ENCODE peak calls at places on chromosomes 16 and 17, in seven cellular contexts. One of them, this sample, is unnamed.

GRCh38 chr16:89911375-89911774 is 7.3 kb upstream of the MC1R start:
- DNase-seq in HepG2: no peak
- DNase-seq in H1: no peak
- DNase-seq in SK-N-SH: no peak
- DNase-seq in A549: no peak
- DNase-seq in K562: no peak
- DNase-seq in GM12878: no peak
- DNase-seq in this sample: no peak

GRCh38 chr16:56847173-56847948 is 17.6 kb upstream of the SLC12A3 start:
- DNase-seq in A549: no peak
- DNase-seq in GM12878: no peak
- DNase-seq in HepG2: no peak
- DNase-seq in H1: no peak
- DNase-seq in K562: no peak
- DNase-seq in SK-N-SH: no peak
- DNase-seq in this sample: no peak

GRCh38 chr17:76124582-76125390 is 16.3 kb downstream of the FOXJ1 start:
- DNase-seq in K562: peak; percentile 77
- DNase-seq in H1: peak; percentile 75
- DNase-seq in HepG2: no peak
- DNase-seq in GM12878: no peak
- DNase-seq in A549: peak; percentile 76
- DNase-seq in SK-N-SH: peak; percentile 52
- DNase-seq in this sample: no peak

GRCh38 chr17:8954339-8954738 is 11.2 kb downstream of the PIK3R5 start:
- DNase-seq in SK-N-SH: no peak
- DNase-seq in A549: no peak
- DNase-seq in HepG2: no peak
- DNase-seq in K562: no peak
- DNase-seq in H1: no peak
- DNase-seq in GM12878: no peak
- DNase-seq in this sample: no peak

GRCh38 chr17:39028690-39029089 is 61.5 kb upstream of the FBXO47 start:
- DNase-seq in SK-N-SH: no peak
- DNase-seq in HepG2: no peak
- DNase-seq in H1: no peak
- DNase-seq in K562: no peak
- DNase-seq in GM12878: no peak
- DNase-seq in A549: no peak
- DNase-seq in this sample: no peak

GRCh38 chr16:19307587-19308241 is 22.2 kb downstream of the CLEC19A start:
- DNase-seq in HepG2: peak; percentile 33
- DNase-seq in SK-N-SH: no peak
- DNase-seq in H1: peak; percentile 84
- DNase-seq in K562: peak; percentile 36
- DNase-seq in GM12878: no peak
- DNase-seq in A549: no peak
- DNase-seq in this sample: no peak

GRCh38 chr16:8733849-8734540 is 59.6 kb downstream of the ABAT start:
- DNase-seq in GM12878: no peak
- DNase-seq in SK-N-SH: no peak
- DNase-seq in HepG2: no peak
- DNase-seq in H1: no peak
- DNase-seq in A549: no peak
- DNase-seq in K562: no peak
- DNase-seq in this sample: no peak

GRCh38 chr17:47776330-47777197 is 43.5 kb downstream of the TBX21 start:
- DNase-seq in GM12878: no peak
- DNase-seq in H1: no peak
- DNase-seq in HepG2: peak; percentile 47
- DNase-seq in K562: peak; percentile 66
- DNase-seq in A549: peak; percentile 78
- DNase-seq in SK-N-SH: peak; percentile 81
- DNase-seq in this sample: peak; percentile 42

GRCh38 chr16:20074089-20074956 is 633 bp upstream of the GPR139 start:
- DNase-seq in HepG2: no peak
- DNase-seq in K562: no peak
- DNase-seq in GM12878: no peak
- DNase-seq in H1: no peak
- DNase-seq in SK-N-SH: peak; percentile 27
- DNase-seq in A549: no peak
- DNase-seq in this sample: no peak

GRCh38 chr17:56594528-56595418 is 1.3 kb downstream of the NOG start:
- DNase-seq in K562: no peak
- DNase-seq in HepG2: no peak
- DNase-seq in SK-N-SH: no peak
- DNase-seq in GM12878: no peak
- DNase-seq in A549: peak; percentile 42
- DNase-seq in H1: peak; percentile 74
- DNase-seq in this sample: peak; percentile 10

GRCh38 chr17:29369831-29370735 is 20.1 kb upstream of the TAOK1 start:
- DNase-seq in K562: peak; percentile 63
- DNase-seq in HepG2: peak; percentile 65
- DNase-seq in A549: peak; percentile 93
- DNase-seq in SK-N-SH: peak; percentile 70
- DNase-seq in GM12878: peak; percentile 50
- DNase-seq in H1: peak; percentile 78
- DNase-seq in this sample: peak; percentile 85

GRCh38 chr16:3748307-3748706 is 31.0 kb upstream of the TRAP1 start:
- DNase-seq in K562: no peak
- DNase-seq in HepG2: no peak
- DNase-seq in GM12878: no peak
- DNase-seq in H1: no peak
- DNase-seq in A549: no peak
- DNase-seq in SK-N-SH: no peak
- DNase-seq in this sample: no peak

GRCh38 chr17:9991351-9991750 is 86.3 kb upstream of the RCVRN start:
- DNase-seq in K562: no peak
- DNase-seq in A549: no peak
- DNase-seq in H1: no peak
- DNase-seq in HepG2: no peak
- DNase-seq in SK-N-SH: no peak
- DNase-seq in GM12878: no peak
- DNase-seq in this sample: no peak

GRCh38 chr16:11581677-11582076 is 5.0 kb downstream of the LITAF start:
- DNase-seq in GM12878: no peak
- DNase-seq in HepG2: no peak
- DNase-seq in SK-N-SH: no peak
- DNase-seq in A549: no peak
- DNase-seq in H1: no peak
- DNase-seq in K562: no peak
- DNase-seq in this sample: no peak

GRCh38 chr17:29954405-29954804 is 13.0 kb downstream of the EFCAB5 start:
- DNase-seq in SK-N-SH: no peak
- DNase-seq in HepG2: no peak
- DNase-seq in H1: no peak
- DNase-seq in GM12878: no peak
- DNase-seq in K562: no peak
- DNase-seq in A549: no peak
- DNase-seq in this sample: no peak

GRCh38 chr17:75010683-75011406 is 1.6 kb upstream of the MRPL58 start:
- DNase-seq in K562: peak; percentile 23
- DNase-seq in HepG2: peak; percentile 68
- DNase-seq in SK-N-SH: peak; percentile 91
- DNase-seq in A549: no peak
- DNase-seq in GM12878: no peak
- DNase-seq in H1: no peak
- DNase-seq in this sample: peak; percentile 55

GRCh38 chr16:82589407-82589806 is 37.4 kb upstream of the CDH13 start:
- DNase-seq in GM12878: no peak
- DNase-seq in K562: no peak
- DNase-seq in H1: no peak
- DNase-seq in HepG2: no peak
- DNase-seq in SK-N-SH: no peak
- DNase-seq in A549: no peak
- DNase-seq in this sample: no peak

GRCh38 chr16:22282254-22282892 is 14.8 kb upstream of the POLR3E start:
- DNase-seq in A549: no peak
- DNase-seq in GM12878: no peak
- DNase-seq in K562: peak; percentile 77
- DNase-seq in HepG2: no peak
- DNase-seq in SK-N-SH: no peak
- DNase-seq in H1: no peak
- DNase-seq in this sample: no peak

GRCh38 chr16:22284637-22285515 is 12.3 kb upstream of the POLR3E start:
- DNase-seq in A549: no peak
- DNase-seq in H1: no peak
- DNase-seq in HepG2: no peak
- DNase-seq in K562: no peak
- DNase-seq in GM12878: no peak
- DNase-seq in SK-N-SH: no peak
- DNase-seq in this sample: peak; percentile 58
- H3K4me2 ChIP-seq in A549: no peak overlapping the region
- H3K4me2 ChIP-seq in H1: no peak overlapping the region
- H3K4me2 ChIP-seq in HepG2: no peak overlapping the region
- H3K4me2 ChIP-seq in K562: no peak overlapping the region
- H3K4me2 ChIP-seq in GM12878: no peak overlapping the region
- H3K4me2 ChIP-seq in SK-N-SH: no peak overlapping the region
- H3K4me2 ChIP-seq in this sample: no peak overlapping the region

DNA sequence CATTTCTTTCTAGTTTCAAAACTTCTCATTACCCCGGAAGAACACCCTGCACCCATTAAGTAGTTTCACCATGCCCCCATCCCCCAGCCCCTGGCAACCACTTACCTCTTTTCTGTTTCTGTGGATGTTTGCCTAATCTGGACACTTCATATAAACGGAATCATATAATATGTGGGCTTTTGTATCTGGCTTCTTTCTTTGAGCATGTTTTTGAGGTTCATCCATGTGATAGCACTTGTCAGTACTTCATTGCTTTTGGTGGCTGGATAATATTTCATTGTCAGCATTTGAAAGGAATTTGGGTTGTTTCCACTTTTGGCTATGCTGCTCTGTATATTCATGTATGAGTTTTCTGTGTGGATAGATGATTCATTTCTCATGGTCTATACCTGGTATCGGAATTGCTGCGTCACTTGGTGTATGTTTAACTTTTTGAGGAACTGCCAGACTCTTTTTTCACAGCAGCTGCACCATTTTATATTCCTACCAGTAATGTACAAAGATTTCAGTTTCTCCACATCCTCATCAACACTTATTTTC is 30.0 kb upstream of the SLC5A10 start:
- DNase-seq in A549: peak; percentile 96
- DNase-seq in K562: no peak
- DNase-seq in H1: no peak
- DNase-seq in GM12878: peak; percentile 90
- DNase-seq in SK-N-SH: no peak
- DNase-seq in HepG2: no peak
- DNase-seq in this sample: peak; percentile 68
- TF ChIP-seq RFX5 in A549: no peak
- TF ChIP-seq RFX5 in K562: no peak
- TF ChIP-seq RFX5 in H1: no peak
- TF ChIP-seq RFX5 in GM12878: no peak
- TF ChIP-seq RFX5 in SK-N-SH: no peak
- TF ChIP-seq RFX5 in HepG2: no peak
- TF ChIP-seq RFX5 in this sample: no peak

DNA sequence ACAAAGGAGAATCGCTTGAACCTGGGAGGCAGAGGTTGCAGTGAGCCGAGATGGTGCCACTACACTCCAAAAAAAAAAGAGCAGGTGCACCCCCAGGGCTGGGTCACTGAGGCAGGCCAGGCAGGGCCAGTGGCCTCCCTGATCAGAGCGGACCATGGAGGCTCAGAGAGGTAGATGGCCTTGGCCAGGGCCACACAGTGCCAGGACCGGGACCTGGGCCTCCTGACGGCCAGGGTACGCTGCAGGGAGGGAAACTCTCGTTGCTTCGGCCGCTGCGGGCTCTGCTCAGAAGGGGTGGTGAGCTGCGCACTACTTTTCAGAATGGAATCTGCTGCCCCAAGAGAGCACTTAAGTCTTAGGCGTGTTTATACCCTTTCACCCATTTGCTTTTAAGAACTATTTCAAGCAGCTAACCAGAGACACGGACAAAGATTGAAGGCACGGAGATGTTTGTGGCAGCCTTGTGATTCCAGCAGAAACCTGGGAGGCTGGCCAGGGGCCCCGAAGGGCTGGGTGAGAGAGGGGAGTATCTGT is 17.1 kb downstream of the MYO1C start:
- DNase-seq in A549: no peak
- DNase-seq in H1: no peak
- DNase-seq in HepG2: no peak
- DNase-seq in SK-N-SH: no peak
- DNase-seq in GM12878: no peak
- DNase-seq in K562: no peak
- DNase-seq in this sample: no peak
- H3K4me1 ChIP-seq in A549: no peaks in the 10 kb centered on the region
- H3K4me1 ChIP-seq in H1: no peaks in the 10 kb centered on the region
- H3K4me1 ChIP-seq in HepG2: no peaks in the 10 kb centered on the region
- H3K4me1 ChIP-seq in SK-N-SH: no peaks in the 10 kb centered on the region
- H3K4me1 ChIP-seq in GM12878: peaks cover 27% of the 10 kb centered on the region
- H3K4me1 ChIP-seq in K562: no peaks in the 10 kb centered on the region
- H3K4me1 ChIP-seq in this sample: no peaks in the 10 kb centered on the region

DNA sequence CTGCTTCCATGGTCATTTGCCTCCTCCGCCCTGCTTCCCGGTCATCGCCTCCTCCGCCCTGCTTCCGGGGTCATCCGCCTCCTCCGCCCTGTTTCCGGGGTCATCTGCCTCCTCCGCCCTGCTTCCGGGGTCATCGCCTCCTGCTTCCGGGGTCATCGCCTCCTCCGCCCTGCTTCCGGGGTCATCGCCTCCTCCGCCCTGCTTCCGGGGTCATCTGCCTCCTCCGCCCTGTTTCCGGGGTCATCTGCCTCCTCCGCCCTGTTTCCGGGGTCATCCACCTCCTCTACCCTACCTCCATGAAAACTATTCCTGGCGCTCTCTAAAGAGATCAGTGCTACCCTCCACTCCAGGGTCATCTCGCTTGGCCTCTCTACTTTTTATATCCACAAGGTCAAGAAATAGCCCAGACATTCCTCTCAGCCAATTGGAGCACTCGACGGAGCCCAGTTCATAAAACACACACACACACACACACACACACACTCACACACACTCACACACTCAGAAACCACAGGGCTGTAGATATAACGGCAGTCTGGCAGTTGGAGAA is 44.8 kb downstream of the TRARG1 start:
- DNase-seq in K562: peak; percentile 68
- DNase-seq in H1: no peak
- DNase-seq in GM12878: no peak
- DNase-seq in HepG2: no peak
- DNase-seq in SK-N-SH: no peak
- DNase-seq in A549: no peak
- DNase-seq in this sample: no peak
- H3K4me2 ChIP-seq in K562: peak overlapping the region; percentile 84
- H3K4me2 ChIP-seq in H1: no peak overlapping the region
- H3K4me2 ChIP-seq in GM12878: no peak overlapping the region
- H3K4me2 ChIP-seq in HepG2: no peak overlapping the region
- H3K4me2 ChIP-seq in SK-N-SH: no peak overlapping the region
- H3K4me2 ChIP-seq in A549: no peak overlapping the region
- H3K4me2 ChIP-seq in this sample: no peak overlapping the region

GRCh38 chr17:82440991-82441627 is 9.4 kb downstream of the CYBC1 start:
- DNase-seq in K562: no peak
- DNase-seq in A549: no peak
- DNase-seq in GM12878: no peak
- DNase-seq in HepG2: no peak
- DNase-seq in SK-N-SH: no peak
- DNase-seq in H1: no peak
- DNase-seq in this sample: no peak
- TF ChIP-seq RFX5 in K562: no peak
- TF ChIP-seq RFX5 in A549: no peak
- TF ChIP-seq RFX5 in GM12878: no peak
- TF ChIP-seq RFX5 in HepG2: no peak
- TF ChIP-seq RFX5 in SK-N-SH: no peak
- TF ChIP-seq RFX5 in H1: no peak
- TF ChIP-seq RFX5 in this sample: no peak

GRCh38 chr17:45320931-45321461 is 4.2 kb upstream of the MAP3K14 start:
- DNase-seq in HepG2: no peak
- DNase-seq in GM12878: no peak
- DNase-seq in K562: peak; percentile 74
- DNase-seq in SK-N-SH: no peak
- DNase-seq in A549: peak; percentile 94
- DNase-seq in H1: no peak
- DNase-seq in this sample: peak; percentile 97
- H3K4me1 ChIP-seq in HepG2: peaks cover 23% of the 10 kb centered on the region
- H3K4me1 ChIP-seq in GM12878: peaks cover 27% of the 10 kb centered on the region
- H3K4me1 ChIP-seq in K562: peaks cover 53% of the 10 kb centered on the region
- H3K4me1 ChIP-seq in SK-N-SH: peaks cover 43% of the 10 kb centered on the region
- H3K4me1 ChIP-seq in A549: peaks cover 51% of the 10 kb centered on the region
- H3K4me1 ChIP-seq in H1: no peaks in the 10 kb centered on the region
- H3K4me1 ChIP-seq in this sample: peaks cover 27% of the 10 kb centered on the region